ENCODE peak calls at places on chromosomes 16 and 17, in seven cellular contexts. W is LoVo; Y is SW480; E is cardiac fibroblast; J is neural crest cell; Q is activated CD4-positive, alpha-beta T cell treated with anti-CD3 and anti-CD28 coated beads for 48 hours; S is B cell. M is an unnamed sample.

GRCh38 chr16:66843191-66843590 is 1.0 kb upstream of the CA7 start:
- DNase-seq in E (no peak), J (no peak), W (no peak), S (no peak), Y (no peak), Q (no peak), M (no peak)

GRCh38 chr16:85707528-85708095 is 18.9 kb upstream of the GINS2 start:
- DNase-seq in S (no peak), E (no peak), Q (no peak), J (no peak), Y (no peak), W (no peak), M (no peak)

GRCh38 chr17:67718325-67718941 is 697 bp downstream of the NOL11 start:
- DNase-seq in E (peak; percentile 28), Y (peak; percentile 34), J (no peak), Q (peak; percentile 47), W (peak; percentile 21), S (peak; percentile 41), M (no peak)

GRCh38 chr16:49698416-49698815 is 157.5 kb downstream of the ZNF423 start:
- DNase-seq in Y (no peak), J (no peak), Q (no peak), E (no peak), W (no peak), S (no peak), M (no peak)

GRCh38 chr16:1283996-1284592 is 25.3 kb upstream of the UBE2I start:
- DNase-seq in W (no peak), Y (no peak), J (no peak), Q (no peak), S (no peak), E (no peak), M (no peak)

GRCh38 chr16:55021595-55022475 is 91.2 kb downstream of the IRX5 start:
- DNase-seq in W (peak; percentile 65), Q (no peak), S (no peak), E (peak; percentile 57), J (no peak), Y (peak; percentile 72), M (no peak)

GRCh38 chr16:50393461-50394214 is 24.9 kb upstream of the BRD7 start:
- DNase-seq in Q (no peak), W (no peak), J (no peak), E (no peak), Y (no peak), S (no peak), M (peak; percentile 22)

GRCh38 chr16:24729243-24729966 is at the start of gene TNRC6A:
- DNase-seq in W (peak; percentile 87), E (peak; percentile 90), S (peak; percentile 90), J (peak; percentile 83), Y (peak; percentile 83), Q (peak; percentile 88), M (peak; percentile 90)

GRCh38 chr17:45782889-45783592 is 1.1 kb upstream of the CRHR1 start:
- DNase-seq in E (no peak), Q (peak; percentile 70), W (no peak), J (peak; percentile 73), Y (peak; percentile 60), S (no peak), M (no peak)

GRCh38 chr16:88302666-88303065 is 80.1 kb upstream of the ZNF469 start:
- DNase-seq in E (no peak), S (peak; percentile 28), W (no peak), J (no peak), Y (no peak), Q (no peak), M (no peak)

GRCh38 chr17:51275381-51275780 is 15.0 kb downstream of the UTP18 start:
- DNase-seq in W (no peak), Q (no peak), Y (no peak), E (peak; percentile 78), S (no peak), J (no peak), M (no peak)

GRCh38 chr17:78933959-78934568 is 8.9 kb upstream of the TIMP2 start:
- DNase-seq in W (peak; percentile 11), J (no peak), Y (peak; percentile 72), Q (peak; percentile 14), E (peak; percentile 99), S (no peak), M (peak; percentile 94)

GRCh38 chr16:29926675-29927522 is 873 bp upstream of the KCTD13 start:
- DNase-seq in Q (no peak), J (no peak), W (peak; percentile 41), S (no peak), E (no peak), Y (peak; percentile 20), M (no peak)

GRCh38 chr16:84869464-84869863 is 49.7 kb downstream of the CRISPLD2 start:
- DNase-seq in Q (no peak), E (no peak), W (no peak), J (no peak), S (no peak), Y (no peak), M (no peak)

GRCh38 chr17:17070931-17071330 is 28.7 kb downstream of the MPRIP start:
- DNase-seq in S (no peak), E (no peak), J (no peak), W (no peak), Y (no peak), Q (no peak), M (no peak)

GRCh38 chr16:53968896-53969295 is 264.9 kb downstream of the FTO start:
- DNase-seq in S (no peak), J (no peak), Q (no peak), W (no peak), Y (no peak), E (peak; percentile 61), M (no peak)

GRCh38 chr17:81601525-81602120 is 35.3 kb downstream of the NPLOC4 start:
- DNase-seq in Q (peak; percentile 42), J (peak; percentile 46), E (peak; percentile 85), Y (peak; percentile 56), W (peak; percentile 51), S (peak; percentile 62), M (peak; percentile 52)

GRCh38 chr17:35568561-35568960 is 7.9 kb upstream of the SLFN14 start:
- DNase-seq in W (peak; percentile 31), J (no peak), E (peak; percentile 70), Q (peak; percentile 70), S (no peak), Y (peak; percentile 53), M (no peak)

GRCh38 chr16:35409503-35409902 is 1950.1 kb downstream of the TP53TG3F start:
- DNase-seq in Q (no peak), Y (no peak), J (no peak), E (peak; percentile 2), W (no peak), S (no peak), M (no peak)

GRCh38 chr16:31179747-31180458 is at the start of gene FUS:
- DNase-seq in Q (peak; percentile 93), Y (peak; percentile 82), J (peak; percentile 87), S (peak; percentile 92), E (peak; percentile 93), W (peak; percentile 89), M (peak; percentile 96)

GRCh38 chr16:85878407-85878806 is 20.6 kb upstream of the IRF8 start:
- DNase-seq in E (no peak), Q (no peak), J (no peak), W (no peak), Y (no peak), S (no peak), M (no peak)

GRCh38 chr16:88971371-88972097 is 5.5 kb downstream of the CBFA2T3 start:
- DNase-seq in S (peak; percentile 77), Q (no peak), Y (no peak), E (no peak), W (no peak), J (no peak), M (no peak)

GRCh38 chr17:10729334-10730193 is at the start of gene TMEM220:
- DNase-seq in Q (peak; percentile 51), J (peak; percentile 72), E (peak; percentile 76), W (no peak), S (peak; percentile 56), Y (no peak), M (peak; percentile 79)

GRCh38 chr17:39622380-39623006 is 4.3 kb upstream of the PPP1R1B start:
- DNase-seq in J (no peak), E (no peak), W (no peak), Y (no peak), S (no peak), Q (peak; percentile 69), M (no peak)